ENCODE peak calls at places on chromosomes 3 and 15, in four cellular contexts. N is GM23248, V is pancreas, F is AG09309. O is an unnamed sample.

GRCh38 chr3:50177346-50177745 is 14.1 kb upstream of the GNAT1 start:
- DNase-seq in F (no peak), N (no peak), V (peak), O (peak)

GRCh38 chr15:25710184-25710583 is 152.9 kb downstream of the ATP10A start:
- DNase-seq in N (peak), V (no peak), F (no peak), O (peak)

GRCh38 chr3:139597947-139598346 is 58.4 kb upstream of the RBP1 start:
- DNase-seq in F (no peak), N (no peak), V (no peak), O (no peak)

GRCh38 chr15:65460948-65461347 is 38.2 kb upstream of the IGDCC4 start:
- DNase-seq in F (no peak), V (no peak), N (peak), O (peak)

GRCh38 chr15:76576526-76577279 is 240.1 kb downstream of the ISL2 start:
- DNase-seq in F (no peak), V (no peak), N (peak), O (peak)

GRCh38 chr3:189355481-189356201 is 183.9 kb downstream of the TPRG1 start:
- DNase-seq in F (peak), N (peak), V (no peak), O (peak)

GRCh38 chr15:74842581-74843444 is at the start of gene ULK3:
- DNase-seq in V (peak), F (no peak), N (peak), O (peak)

GRCh38 chr3:45821127-45821526 is 20.8 kb downstream of the LZTFL1 start:
- DNase-seq in F (no peak), N (no peak), V (no peak), O (no peak)

DNA sequence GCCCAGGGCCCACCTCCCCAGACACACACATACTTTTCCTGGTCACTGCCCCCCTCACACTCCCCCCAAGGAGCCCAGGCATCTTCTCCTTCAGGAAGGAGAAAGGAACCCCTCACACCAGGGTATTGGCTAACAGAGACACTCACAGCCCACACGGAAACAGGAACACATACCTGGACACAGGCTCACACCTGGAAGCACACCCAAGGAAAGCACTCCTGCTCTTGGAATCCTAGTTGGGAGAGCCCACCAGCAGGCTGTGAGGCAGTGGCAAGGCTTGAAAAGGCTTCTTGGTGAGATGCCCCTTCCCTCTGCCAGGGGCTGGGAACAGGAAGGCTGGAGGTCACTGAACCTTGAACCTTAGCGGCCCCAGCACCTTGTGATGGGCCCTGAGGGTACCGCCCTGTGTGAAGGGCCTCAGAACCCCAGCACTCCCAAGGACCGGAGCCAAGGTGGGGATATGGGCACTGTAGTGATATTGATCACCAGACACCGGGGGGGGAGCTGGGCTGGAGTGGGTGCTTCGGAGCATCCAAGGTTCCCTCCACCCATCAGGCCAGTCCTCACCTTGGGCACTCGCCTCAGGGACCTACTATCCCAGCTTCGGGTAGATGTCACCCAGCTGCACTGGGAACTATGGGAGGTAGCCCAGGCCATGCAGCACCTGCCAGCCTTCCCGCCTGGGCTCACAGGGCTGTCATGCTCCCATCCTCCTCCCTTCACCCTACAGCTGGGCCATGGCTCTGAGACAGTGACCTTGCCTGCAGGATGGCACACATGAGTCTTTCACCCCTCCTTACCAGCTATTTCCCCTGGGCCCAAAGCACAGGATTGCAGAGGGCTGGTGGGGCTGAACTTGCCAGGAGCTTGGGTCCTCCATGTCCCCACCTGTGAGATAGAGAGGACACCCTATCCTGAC is 16.4 kb downstream of the MYL3 start:
- DNase-seq in V (peak), N (no peak), F (no peak), O (no peak)
- H3K4me3 ChIP-seq in V (peak), N (peak), F (peak), O (no peak)

DNA sequence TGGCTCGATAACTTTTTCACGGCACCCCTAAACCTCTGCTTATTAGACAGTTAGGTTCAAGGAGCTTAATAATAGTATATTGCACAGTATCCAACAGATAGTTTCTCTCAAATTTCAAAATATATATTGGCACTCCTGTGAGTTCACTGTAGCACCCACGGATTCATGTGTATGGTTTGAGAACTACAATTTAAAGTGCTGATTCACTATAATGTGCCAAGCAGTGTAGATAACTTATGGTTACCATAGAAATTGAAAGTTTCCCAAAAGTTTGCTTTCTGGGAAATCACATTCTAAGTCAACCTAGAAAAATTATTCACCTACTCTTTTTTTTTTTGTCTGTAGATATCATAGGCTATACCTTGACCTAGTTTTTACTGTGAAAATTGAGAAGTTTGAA is 86.6 kb downstream of the GAP43 start:
- DNase-seq in N (peak), V (no peak), F (no peak), O (no peak)
- H3K4me3 ChIP-seq in N (no peak), V (no peak), F (no peak), O (no peak)

GRCh38 chr15:51622269-51623180 is at the start of gene DMXL2:
- DNase-seq in F (peak), V (peak), N (peak), O (peak)

GRCh38 chr15:51621917-51622268 is 678 bp downstream of the DMXL2 start:
- DNase-seq in N (peak), F (no peak), V (peak), O (peak)

GRCh38 chr15:51625236-51625635 is 2.7 kb upstream of the DMXL2 start:
- DNase-seq in N (no peak), F (no peak), V (no peak), O (no peak)

GRCh38 chr15:51623386-51623938 is 891 bp upstream of the DMXL2 start:
- DNase-seq in F (no peak), N (peak), V (no peak), O (no peak)

GRCh38 chr15:51624022-51624421 is 1.5 kb upstream of the DMXL2 start:
- DNase-seq in V (no peak), F (no peak), N (no peak), O (no peak)
- H3K4me3 ChIP-seq in V (no peak), F (no peak), N (no peak), O (no peak)

GRCh38 chr15:90840157-90840855 is 28.1 kb upstream of the FURIN start:
- DNase-seq in V (no peak), F (no peak), N (no peak), O (no peak)
- H3K4me3 ChIP-seq in V (no peak), F (no peak), N (no peak), O (no peak)

GRCh38 chr3:150248116-150248864 is 159.8 kb upstream of the TSC22D2 start:
- DNase-seq in N (peak), V (no peak), F (no peak), O (peak)
- H3K4me3 ChIP-seq in N (peak), V (no peak), F (no peak), O (no peak)

DNA sequence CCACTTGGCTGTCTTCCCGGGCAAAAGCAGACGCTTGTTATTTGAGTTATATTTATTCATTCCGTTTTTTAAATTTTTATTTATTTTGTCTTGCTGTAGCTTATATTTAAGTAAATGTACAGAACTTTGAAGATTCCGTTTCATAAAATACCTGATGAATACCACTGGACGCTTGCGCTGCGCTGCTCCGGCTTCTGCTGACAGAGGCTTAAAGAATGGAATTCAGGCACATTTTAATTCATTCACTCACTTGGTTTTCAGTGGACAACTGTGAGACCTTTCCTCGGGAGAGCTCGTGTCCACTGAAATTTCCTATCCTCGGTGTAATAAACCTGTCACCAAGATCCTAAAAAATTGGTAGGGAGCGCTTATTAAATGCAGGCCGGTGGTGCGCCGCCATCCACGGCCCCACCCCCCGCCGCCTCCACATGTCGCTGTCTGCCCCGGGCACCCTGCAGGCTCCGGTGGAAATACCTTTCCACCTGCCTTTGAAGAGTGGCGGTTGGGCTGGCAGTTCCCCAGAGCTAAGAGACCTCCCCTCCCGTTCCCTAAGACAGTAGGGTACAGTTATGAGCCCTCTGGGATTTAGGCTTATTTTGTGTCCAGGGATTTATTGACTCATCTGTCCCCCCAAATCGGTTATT is 62.5 kb upstream of the UBE2E1 start:
- DNase-seq in V (no peak), N (no peak), F (no peak), O (no peak)
- H3K4me3 ChIP-seq in V (no peak), N (no peak), F (no peak), O (no peak)

DNA sequence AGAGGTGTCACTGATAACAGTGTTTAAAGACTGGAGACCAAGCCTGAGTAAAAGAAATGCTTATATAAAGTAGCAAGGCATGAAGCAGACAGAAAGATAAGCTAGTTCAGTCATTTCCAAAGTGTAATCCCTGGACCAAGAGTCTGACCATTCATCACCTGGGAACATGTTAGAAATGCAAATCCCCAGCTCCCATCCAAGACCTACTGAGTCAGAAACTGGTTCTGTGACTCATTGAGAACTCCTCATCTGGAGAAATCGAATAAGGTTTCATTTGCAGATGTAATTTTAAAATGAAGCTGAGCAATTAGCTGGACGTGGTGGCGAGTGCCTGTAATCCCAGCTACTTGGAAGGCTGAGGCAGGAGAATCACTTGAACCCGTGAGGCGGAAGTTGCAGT is 473.9 kb upstream of the UBE2E2 start:
- DNase-seq in F (no peak), V (no peak), N (no peak), O (peak)
- H3K4me3 ChIP-seq in F (no peak), V (no peak), N (no peak), O (no peak)

GRCh38 chr3:70774641-70775040 is 462.2 kb upstream of the MDFIC2 start:
- DNase-seq in V (no peak), F (no peak), N (peak), O (peak)

GRCh38 chr3:70779296-70779695 is 466.9 kb upstream of the MDFIC2 start:
- DNase-seq in F (no peak), N (no peak), V (no peak), O (no peak)

GRCh38 chr3:70776081-70776480 is 463.6 kb upstream of the MDFIC2 start:
- DNase-seq in N (no peak), F (no peak), V (no peak), O (no peak)

GRCh38 chr3:70771426-70772147 is 459.1 kb upstream of the MDFIC2 start:
- DNase-seq in N (peak), F (no peak), V (no peak), O (peak)

DNA sequence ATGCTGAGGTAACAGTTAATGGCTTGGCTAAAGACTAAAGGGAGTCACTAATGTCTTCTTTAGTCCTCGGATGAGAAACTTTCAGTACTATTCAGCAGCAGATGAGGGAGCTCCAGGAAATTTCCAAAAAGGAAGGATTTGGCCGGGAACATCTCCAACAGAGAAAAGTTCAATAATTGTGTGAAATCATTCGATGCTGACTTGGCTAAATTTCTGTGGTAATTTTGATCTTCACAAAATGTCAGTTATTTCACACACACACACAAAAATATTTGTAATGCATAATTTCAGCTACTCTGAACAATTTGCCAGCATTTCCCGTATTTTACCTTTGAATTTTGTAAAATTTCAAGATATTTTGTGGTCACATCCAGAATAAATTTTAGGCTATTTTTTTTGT is 462.8 kb upstream of the MDFIC2 start:
- DNase-seq in V (no peak), F (no peak), N (no peak), O (no peak)
- H3K4me3 ChIP-seq in V (no peak), F (no peak), N (no peak), O (no peak)

O was measured in fibroblast of mammary gland.